ENCODE peak calls at places on chromosome 21, in eight cellular contexts. One of them, this sample, is unnamed.

GRCh38 chr21:45994086-45994661 is 12.6 kb downstream of the COL6A1 start:
- DNase-seq in RWPE1: no peak
- DNase-seq in left colon: peak
- DNase-seq in EL: no peak
- DNase-seq in globus pallidus: no peak
- DNase-seq in NT2/D1: no peak
- DNase-seq in EH: peak
- DNase-seq in prostate gland: no peak
- DNase-seq in this sample: peak

GRCh38 chr21:43305336-43305665 is 121.6 kb downstream of the SIK1 start:
- DNase-seq in RWPE1: no peak
- DNase-seq in left colon: no peak
- DNase-seq in EL: no peak
- DNase-seq in globus pallidus: no peak
- DNase-seq in NT2/D1: no peak
- DNase-seq in EH: no peak
- DNase-seq in prostate gland: no peak
- DNase-seq in this sample: no peak

GRCh38 chr21:45889115-45889708 is 92.4 kb upstream of the COL6A1 start:
- DNase-seq in RWPE1: no peak
- DNase-seq in left colon: no peak
- DNase-seq in EL: no peak
- DNase-seq in globus pallidus: no peak
- DNase-seq in NT2/D1: no peak
- DNase-seq in EH: no peak
- DNase-seq in prostate gland: no peak
- DNase-seq in this sample: no peak

GRCh38 chr21:38315155-38315554 is 58.4 kb downstream of the KCNJ15 start:
- DNase-seq in RWPE1: no peak
- DNase-seq in left colon: no peak
- DNase-seq in EL: no peak
- DNase-seq in globus pallidus: no peak
- DNase-seq in NT2/D1: no peak
- DNase-seq in EH: no peak
- DNase-seq in prostate gland: no peak
- DNase-seq in this sample: no peak

GRCh38 chr21:45556645-45557601 is 14.7 kb upstream of the SLC19A1 start:
- DNase-seq in RWPE1: no peak
- DNase-seq in left colon: peak
- DNase-seq in EL: no peak
- DNase-seq in globus pallidus: no peak
- DNase-seq in NT2/D1: no peak
- DNase-seq in EH: no peak
- DNase-seq in prostate gland: no peak
- DNase-seq in this sample: peak

GRCh38 chr21:45295576-45296365 is 8.1 kb upstream of the POFUT2 start:
- DNase-seq in RWPE1: no peak
- DNase-seq in left colon: peak
- DNase-seq in EL: peak
- DNase-seq in globus pallidus: no peak
- DNase-seq in NT2/D1: no peak
- DNase-seq in EH: peak
- DNase-seq in prostate gland: no peak
- DNase-seq in this sample: peak

GRCh38 chr21:35048183-35048601 is 910 bp downstream of the RUNX1 start:
- DNase-seq in RWPE1: no peak
- DNase-seq in left colon: no peak
- DNase-seq in EL: peak
- DNase-seq in globus pallidus: peak
- DNase-seq in NT2/D1: no peak
- DNase-seq in EH: peak
- DNase-seq in prostate gland: no peak
- DNase-seq in this sample: peak

GRCh38 chr21:28118570-28118969 is 874.1 kb downstream of the LTN1 start:
- DNase-seq in RWPE1: no peak
- DNase-seq in left colon: no peak
- DNase-seq in EL: no peak
- DNase-seq in globus pallidus: no peak
- DNase-seq in NT2/D1: no peak
- DNase-seq in EH: no peak
- DNase-seq in prostate gland: no peak
- DNase-seq in this sample: no peak

GRCh38 chr21:28333455-28334108 is 659.1 kb downstream of the LTN1 start:
- DNase-seq in RWPE1: no peak
- DNase-seq in left colon: no peak
- DNase-seq in EL: peak
- DNase-seq in globus pallidus: no peak
- DNase-seq in NT2/D1: no peak
- DNase-seq in EH: peak
- DNase-seq in prostate gland: no peak
- DNase-seq in this sample: peak

GRCh38 chr21:36699026-36699545 is at the start of gene SIM2:
- DNase-seq in RWPE1: peak
- DNase-seq in left colon: no peak
- DNase-seq in EL: peak
- DNase-seq in globus pallidus: no peak
- DNase-seq in NT2/D1: no peak
- DNase-seq in EH: peak
- DNase-seq in prostate gland: peak
- DNase-seq in this sample: peak

GRCh38 chr21:41494242-41494641 is 13.7 kb downstream of the TMPRSS2 start:
- DNase-seq in RWPE1: no peak
- DNase-seq in left colon: no peak
- DNase-seq in EL: no peak
- DNase-seq in globus pallidus: no peak
- DNase-seq in NT2/D1: no peak
- DNase-seq in EH: no peak
- DNase-seq in prostate gland: no peak
- DNase-seq in this sample: no peak

GRCh38 chr21:41776778-41777177 is 9.9 kb upstream of the RIPK4 start:
- DNase-seq in RWPE1: no peak
- DNase-seq in left colon: no peak
- DNase-seq in EL: no peak
- DNase-seq in globus pallidus: no peak
- DNase-seq in NT2/D1: no peak
- DNase-seq in EH: no peak
- DNase-seq in prostate gland: no peak
- DNase-seq in this sample: no peak

GRCh38 chr21:36209626-36210171 is 53.1 kb downstream of the DOP1B start:
- DNase-seq in RWPE1: peak
- DNase-seq in left colon: peak
- DNase-seq in EL: peak
- DNase-seq in globus pallidus: peak
- DNase-seq in NT2/D1: peak
- DNase-seq in EH: peak
- DNase-seq in prostate gland: peak
- DNase-seq in this sample: peak

GRCh38 chr21:17775431-17776126 is 43.6 kb downstream of the C21orf91 start:
- DNase-seq in RWPE1: no peak
- DNase-seq in left colon: no peak
- DNase-seq in EL: no peak
- DNase-seq in globus pallidus: no peak
- DNase-seq in NT2/D1: no peak
- DNase-seq in EH: no peak
- DNase-seq in prostate gland: no peak
- DNase-seq in this sample: no peak

GRCh38 chr21:37407719-37408455 is 41.3 kb downstream of the DYRK1A start:
- DNase-seq in RWPE1: no peak
- DNase-seq in left colon: no peak
- DNase-seq in EL: peak
- DNase-seq in globus pallidus: no peak
- DNase-seq in NT2/D1: no peak
- DNase-seq in EH: peak
- DNase-seq in prostate gland: no peak
- DNase-seq in this sample: peak

GRCh38 chr21:37855568-37856391 is 60.5 kb downstream of the KCNJ6 start:
- DNase-seq in RWPE1: no peak
- DNase-seq in left colon: no peak
- DNase-seq in EL: peak
- DNase-seq in globus pallidus: no peak
- DNase-seq in NT2/D1: no peak
- DNase-seq in EH: peak
- DNase-seq in prostate gland: no peak
- DNase-seq in this sample: peak

GRCh38 chr21:15514073-15514946 is 215.5 kb upstream of the USP25 start:
- DNase-seq in RWPE1: no peak
- DNase-seq in left colon: peak
- DNase-seq in EL: no peak
- DNase-seq in globus pallidus: peak
- DNase-seq in NT2/D1: no peak
- DNase-seq in EH: no peak
- DNase-seq in prostate gland: no peak
- DNase-seq in this sample: no peak

GRCh38 chr21:38982096-38982495 is 176.4 kb downstream of the ETS2 start:
- DNase-seq in RWPE1: no peak
- DNase-seq in left colon: no peak
- DNase-seq in EL: peak
- DNase-seq in globus pallidus: no peak
- DNase-seq in NT2/D1: peak
- DNase-seq in EH: peak
- DNase-seq in prostate gland: no peak
- DNase-seq in this sample: no peak

GRCh38 chr21:45219517-45219916 is 68.2 kb downstream of the POFUT2 start:
- DNase-seq in RWPE1: no peak
- DNase-seq in left colon: no peak
- DNase-seq in EL: no peak
- DNase-seq in globus pallidus: no peak
- DNase-seq in NT2/D1: no peak
- DNase-seq in EH: peak
- DNase-seq in prostate gland: no peak
- DNase-seq in this sample: no peak

GRCh38 chr21:14889080-14889805 is 175.6 kb downstream of the NRIP1 start:
- DNase-seq in RWPE1: no peak
- DNase-seq in left colon: no peak
- DNase-seq in EL: peak
- DNase-seq in globus pallidus: no peak
- DNase-seq in NT2/D1: no peak
- DNase-seq in EH: peak
- DNase-seq in prostate gland: no peak
- DNase-seq in this sample: peak

GRCh38 chr21:25557170-25557569 is 50.1 kb downstream of the MRPL39 start:
- DNase-seq in RWPE1: no peak
- DNase-seq in left colon: no peak
- DNase-seq in EL: peak
- DNase-seq in globus pallidus: no peak
- DNase-seq in NT2/D1: no peak
- DNase-seq in EH: no peak
- DNase-seq in prostate gland: no peak
- DNase-seq in this sample: peak

GRCh38 chr21:36010801-36011200 is 49.5 kb downstream of the SETD4 start:
- DNase-seq in RWPE1: no peak
- DNase-seq in left colon: no peak
- DNase-seq in EL: no peak
- DNase-seq in globus pallidus: no peak
- DNase-seq in NT2/D1: no peak
- DNase-seq in EH: no peak
- DNase-seq in prostate gland: no peak
- DNase-seq in this sample: no peak

GRCh38 chr21:42216726-42217572 is 2.0 kb upstream of the ABCG1 start:
- DNase-seq in RWPE1: no peak
- DNase-seq in left colon: no peak
- DNase-seq in EL: no peak
- DNase-seq in globus pallidus: no peak
- DNase-seq in NT2/D1: no peak
- DNase-seq in EH: no peak
- DNase-seq in prostate gland: no peak
- DNase-seq in this sample: no peak

GRCh38 chr21:14545906-14546480 is at the start of gene SAMSN1:
- DNase-seq in RWPE1: no peak
- DNase-seq in left colon: peak
- DNase-seq in EL: no peak
- DNase-seq in globus pallidus: peak
- DNase-seq in NT2/D1: no peak
- DNase-seq in EH: no peak
- DNase-seq in prostate gland: no peak
- DNase-seq in this sample: no peak

GRCh38 chr21:44758141-44758561 is 43.5 kb downstream of the UBE2G2 start:
- DNase-seq in RWPE1: no peak
- DNase-seq in left colon: no peak
- DNase-seq in EL: no peak
- DNase-seq in globus pallidus: no peak
- DNase-seq in NT2/D1: no peak
- DNase-seq in EH: no peak
- DNase-seq in prostate gland: no peak
- DNase-seq in this sample: no peak

GRCh38 chr21:24634749-24635148 is 972.5 kb downstream of the MRPL39 start:
- DNase-seq in RWPE1: no peak
- DNase-seq in left colon: no peak
- DNase-seq in EL: no peak
- DNase-seq in globus pallidus: no peak
- DNase-seq in NT2/D1: no peak
- DNase-seq in EH: no peak
- DNase-seq in prostate gland: no peak
- DNase-seq in this sample: no peak

GRCh38 chr21:32538147-32538792 is 47.1 kb downstream of the TCP10L start:
- DNase-seq in RWPE1: no peak
- DNase-seq in left colon: no peak
- DNase-seq in EL: no peak
- DNase-seq in globus pallidus: no peak
- DNase-seq in NT2/D1: peak
- DNase-seq in EH: no peak
- DNase-seq in prostate gland: no peak
- DNase-seq in this sample: no peak

GRCh38 chr21:45112371-45112770 is 38.0 kb downstream of the ADARB1 start:
- DNase-seq in RWPE1: no peak
- DNase-seq in left colon: no peak
- DNase-seq in EL: peak
- DNase-seq in globus pallidus: no peak
- DNase-seq in NT2/D1: no peak
- DNase-seq in EH: peak
- DNase-seq in prostate gland: no peak
- DNase-seq in this sample: peak

GRCh38 chr21:25005388-25005787 is 601.9 kb downstream of the MRPL39 start:
- DNase-seq in RWPE1: no peak
- DNase-seq in left colon: no peak
- DNase-seq in EL: no peak
- DNase-seq in globus pallidus: no peak
- DNase-seq in NT2/D1: no peak
- DNase-seq in EH: no peak
- DNase-seq in prostate gland: no peak
- DNase-seq in this sample: peak